ENCODE peak calls at places on chromosomes 13 and 19, in four cellular contexts. Z is HepG2, G is GM12878, O is H1. S is an unnamed sample.

GRCh38 chr13:102977471-102977870 is 88.7 kb downstream of the SLC10A2 start:
- DNase-seq in Z (no peak), O (no peak), G (no peak), S (no peak)

GRCh38 chr13:103403148-103403740 is 337.0 kb upstream of the SLC10A2 start:
- DNase-seq in G (no peak), O (no peak), Z (no peak), S (no peak)

GRCh38 chr19:3061214-3062161 is 807 bp downstream of the TLE5 start:
- DNase-seq in O (no peak), Z (no peak), G (no peak), S (peak)

GRCh38 chr13:113792821-113793717 is 34.0 kb downstream of the TMEM255B start:
- DNase-seq in Z (no peak), G (no peak), O (no peak), S (no peak)

GRCh38 chr19:19214892-19215291 is 3.1 kb downstream of the NCAN start:
- DNase-seq in O (peak), Z (peak), G (no peak), S (peak)

GRCh38 chr19:35397064-35397463 is 26.2 kb downstream of the GPR42 start:
- DNase-seq in Z (no peak), G (no peak), O (no peak), S (no peak)

GRCh38 chr13:21817878-21818277 is 147.0 kb downstream of the FGF9 start:
- DNase-seq in O (no peak), Z (no peak), G (no peak), S (no peak)

GRCh38 chr13:106117035-106117434 is 418.4 kb downstream of the EFNB2 start:
- DNase-seq in Z (no peak), G (no peak), O (no peak), S (no peak)

GRCh38 chr13:78602561-78603239 is 652 bp downstream of the POU4F1 start:
- DNase-seq in Z (no peak), G (no peak), O (peak), S (peak)

GRCh38 chr13:79937311-79938243 is 403.3 kb downstream of the SPRY2 start:
- DNase-seq in Z (no peak), G (no peak), O (no peak), S (no peak)

GRCh38 chr19:38654478-38655079 is 7.1 kb downstream of the ACTN4 start:
- DNase-seq in Z (no peak), O (no peak), G (no peak), S (no peak)

GRCh38 chr13:39415403-39415802 is 187.6 kb downstream of the LHFPL6 start:
- DNase-seq in Z (no peak), O (no peak), G (no peak), S (no peak)

GRCh38 chr19:34386645-34387445 is 17.4 kb upstream of the PDCD2L start:
- DNase-seq in O (no peak), G (no peak), Z (no peak), S (no peak)

GRCh38 chr13:75798353-75799245 is 162.5 kb downstream of the LMO7 start:
- DNase-seq in Z (no peak), O (no peak), G (no peak), S (no peak)

GRCh38 chr19:48714759-48715261 is 4.7 kb downstream of the MAMSTR start:
- DNase-seq in O (no peak), G (no peak), Z (no peak), S (no peak)

GRCh38 chr13:113887700-113888201 is 23.9 kb upstream of the GAS6 start:
- DNase-seq in Z (no peak), O (no peak), G (no peak), S (no peak)

GRCh38 chr19:27689734-27690241 is 1523.2 kb downstream of the UQCRFS1 start:
- DNase-seq in O (no peak), Z (no peak), G (no peak), S (no peak)

GRCh38 chr13:114068723-114069322 is 63.6 kb downstream of the RASA3 start:
- DNase-seq in O (no peak), G (no peak), Z (no peak), S (no peak)

GRCh38 chr19:55255618-55256423 is 3.0 kb downstream of the PPP6R1 start:
- DNase-seq in Z (peak), O (no peak), G (peak), S (peak)

GRCh38 chr19:27962260-27962659 is 1250.7 kb downstream of the UQCRFS1 start:
- DNase-seq in O (no peak), G (no peak), Z (no peak), S (no peak)

GRCh38 chr19:55319786-55320185 is 5.4 kb downstream of the TMEM150B start:
- DNase-seq in G (no peak), Z (no peak), O (peak), S (peak)

GRCh38 chr19:44951179-44952159 is 3.7 kb upstream of the CLPTM1 start:
- DNase-seq in Z (peak), O (peak), G (no peak), S (peak)

GRCh38 chr13:37481005-37481857 is 117.3 kb downstream of the POSTN start:
- DNase-seq in O (no peak), G (no peak), Z (no peak), S (no peak)

GRCh38 chr13:33454844-33455256 is 169.3 kb upstream of the STARD13 start:
- DNase-seq in G (no peak), O (no peak), Z (no peak), S (no peak)

GRCh38 chr13:105936816-105937215 is 598.6 kb downstream of the EFNB2 start:
- DNase-seq in O (no peak), G (no peak), Z (no peak), S (no peak)

GRCh38 chr19:31279436-31279765 is 69.8 kb downstream of the TSHZ3 start:
- DNase-seq in G (no peak), Z (no peak), O (no peak), S (no peak)

GRCh38 chr13:59834801-59835200 is 328.9 kb downstream of the DIAPH3 start:
- DNase-seq in G (no peak), O (no peak), Z (no peak), S (no peak)

GRCh38 chr13:51004918-51005460 is 95.4 kb downstream of the RNASEH2B start:
- DNase-seq in Z (no peak), G (no peak), O (no peak), S (no peak)
- TF ChIP-seq JUND in Z (no peak), G (no peak), O (no peak), S (no peak)

DNA sequence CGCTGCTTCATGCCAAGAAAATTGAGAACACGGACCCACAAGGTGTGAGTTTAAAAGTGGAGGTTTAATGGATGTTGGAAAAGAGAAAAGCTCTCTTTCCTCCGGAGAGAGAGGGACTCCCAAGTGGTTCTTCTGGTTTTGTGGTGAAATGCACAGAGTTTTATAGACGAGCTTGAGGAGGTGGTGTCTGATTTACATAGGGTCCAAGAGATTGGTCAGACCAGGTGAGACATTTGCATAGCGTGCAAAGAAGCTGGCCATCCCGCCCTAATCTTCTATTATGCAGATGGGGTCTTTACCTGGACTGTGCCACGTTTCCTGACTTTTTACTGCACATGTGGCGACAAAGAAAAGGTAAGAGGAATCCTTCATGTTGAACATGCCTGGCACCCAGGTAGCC is 236.4 kb upstream of the PCDH9 start:
- DNase-seq in Z (no peak), G (no peak), O (no peak), S (no peak)
- TF ChIP-seq CREB1 in Z (no peak), G (no peak), O (no peak), S (no peak)

DNA sequence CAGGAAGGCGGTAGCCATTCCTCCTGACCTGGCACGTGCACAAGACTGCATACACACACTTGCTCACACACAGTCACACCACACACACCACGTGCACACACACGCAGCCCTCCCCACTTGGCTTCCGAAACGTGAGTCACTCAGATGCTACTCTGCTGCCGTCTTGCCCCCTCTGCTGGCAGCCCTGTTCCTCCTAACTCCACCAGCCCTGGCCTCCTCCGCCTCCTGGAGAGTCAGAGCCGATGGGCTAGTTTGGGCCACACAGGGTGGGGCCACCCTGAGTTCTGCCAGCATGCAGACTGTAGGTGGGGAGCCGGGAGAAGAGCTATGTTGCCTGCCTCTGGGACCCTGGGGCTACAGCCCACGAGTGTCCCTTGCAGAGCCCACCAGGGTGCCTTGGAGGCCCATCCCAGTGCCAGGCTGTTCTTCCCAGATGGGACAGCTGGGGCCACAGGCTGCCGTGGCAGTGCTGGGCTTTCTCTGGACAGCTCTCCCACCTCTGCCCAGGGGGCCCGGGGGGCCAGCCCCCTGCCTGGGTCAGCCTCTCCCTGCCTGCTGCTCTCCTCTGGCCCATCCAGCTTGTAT is 12.1 kb downstream of the PIN1 start:
- DNase-seq in G (no peak), Z (peak), O (peak), S (peak)
- TF ChIP-seq JUND in G (no peak), Z (no peak), O (peak), S (peak)

GRCh38 chr19:4300589-4300988 is 1.6 kb downstream of the TMIGD2 start:
- DNase-seq in O (no peak), G (no peak), Z (no peak), S (no peak)
- TF ChIP-seq CREB1 in O (no peak), G (no peak), Z (no peak), S (no peak)

DNA sequence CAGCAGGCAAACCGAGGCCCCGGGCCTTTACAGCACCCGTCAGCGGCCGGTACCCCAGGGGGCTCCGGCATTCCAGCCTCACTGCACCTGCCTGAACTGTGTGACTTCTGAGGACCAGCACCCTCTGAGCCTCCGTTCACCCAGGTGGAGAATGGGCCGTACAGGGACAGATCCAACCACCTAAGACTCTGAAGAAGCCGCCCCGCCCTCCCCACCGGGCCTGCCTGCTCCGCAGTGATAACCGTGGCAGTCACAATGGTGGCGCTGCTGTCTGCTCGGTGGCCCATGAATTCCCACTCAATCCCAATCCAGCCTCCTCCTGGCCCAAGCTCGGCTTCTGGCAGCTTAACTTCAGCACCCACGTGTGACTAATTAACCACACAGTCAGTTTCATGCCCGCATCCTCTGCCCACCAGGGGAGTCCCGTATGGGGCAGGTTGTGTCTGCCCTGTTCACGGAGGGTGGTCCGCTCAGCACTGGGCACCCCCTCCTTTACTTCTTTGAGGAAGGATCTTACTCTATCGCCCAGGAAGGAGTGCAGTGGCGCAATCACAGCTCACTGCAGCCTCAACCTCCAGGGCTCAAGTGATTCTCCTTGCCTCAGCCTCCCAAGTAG is 3.4 kb downstream of the TCF3 start:
- DNase-seq in G (no peak), Z (no peak), O (no peak), S (no peak)
- TF ChIP-seq JUND in G (no peak), Z (no peak), O (no peak), S (no peak)

DNA sequence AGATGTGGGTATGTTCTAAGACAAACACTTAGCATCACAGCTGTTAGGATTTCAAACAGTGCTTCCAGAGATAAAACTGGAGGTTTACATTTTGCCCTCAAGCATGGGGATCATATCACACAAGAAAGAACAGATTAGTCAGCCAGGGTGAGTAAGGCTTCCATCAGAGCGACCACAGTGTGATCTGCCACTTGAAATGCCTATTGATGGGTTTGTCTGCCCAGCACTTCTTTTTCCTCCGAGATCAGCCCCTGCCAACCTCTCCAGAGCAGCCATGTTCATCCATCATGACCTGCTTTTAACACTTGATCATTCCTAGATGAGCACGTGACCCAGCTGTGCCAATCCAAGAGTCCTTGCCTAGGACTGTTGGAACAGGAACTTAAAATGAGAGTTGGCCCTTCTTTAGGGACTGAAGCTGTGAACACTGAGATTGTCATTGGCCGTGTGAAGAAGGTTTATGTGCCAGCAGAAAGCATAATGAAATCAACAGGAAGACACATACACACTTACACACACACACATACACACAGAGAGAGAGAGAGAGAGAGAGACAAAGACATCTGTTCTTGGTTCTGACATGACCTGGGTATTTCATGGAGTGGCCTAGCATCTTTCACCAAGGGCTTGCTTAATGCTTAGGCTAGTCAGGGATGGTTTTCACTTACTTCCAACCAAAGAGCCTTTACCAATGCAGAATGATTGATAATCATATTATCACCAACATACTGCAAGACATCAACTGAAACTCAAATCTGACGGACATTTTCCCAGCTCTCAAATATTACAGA is 5.2 kb upstream of the CEBPG start:
- DNase-seq in Z (no peak), G (no peak), O (no peak), S (no peak)
- TF ChIP-seq CREB1 in Z (no peak), G (no peak), O (no peak), S (no peak)

S was measured in K562.